ENCODE peak calls at places on chromosomes 7 and 10, in five cellular contexts. F is choroid plexus epithelial cell, T is EL, A is cardiac muscle cell, X is AG04450. R is an unnamed sample.

GRCh38 chr7:5557920-5558401 is 134.3 kb upstream of the TNRC18 start:
- DNase-seq in F (no peak), T (peak; percentile 53), A (peak; percentile 33), X (no peak), R (peak; percentile 47)

GRCh38 chr7:94297397-94297838 is 97.3 kb upstream of the COL1A2 start:
- DNase-seq in F (peak; percentile 95), T (peak; percentile 96), A (peak; percentile 96), X (peak; percentile 94), R (no peak)

GRCh38 chr10:76089626-76090185 is 658.3 kb downstream of the LRMDA start:
- DNase-seq in F (no peak), T (no peak), A (no peak), X (no peak), R (no peak)

GRCh38 chr7:132643302-132643701 is 67.0 kb upstream of the PLXNA4 start:
- DNase-seq in F (no peak), T (no peak), A (peak; percentile 15), X (no peak), R (no peak)

GRCh38 chr7:141664450-141664849 is 37.5 kb downstream of the DENND11 start:
- DNase-seq in F (no peak), T (no peak), A (no peak), X (no peak), R (peak; percentile 42)

GRCh38 chr10:110269641-110270318 is 34.9 kb downstream of the SMNDC1 start:
- DNase-seq in F (peak; percentile 66), T (peak; percentile 3), A (peak; percentile 60), X (no peak), R (peak; percentile 57)

GRCh38 chr7:120996333-120996982 is 7.9 kb downstream of the CPED1 start:
- DNase-seq in F (peak; percentile 95), T (peak; percentile 90), A (peak; percentile 94), X (peak; percentile 81), R (peak; percentile 85)

GRCh38 chr7:149310113-149310836 is 48.3 kb downstream of the ZNF783 start:
- DNase-seq in F (peak; percentile 91), T (peak; percentile 80), A (peak; percentile 82), X (peak; percentile 50), R (no peak)

GRCh38 chr10:132442636-132443035 is 45.6 kb downstream of the PWWP2B start:
- DNase-seq in F (no peak), T (no peak), A (no peak), X (no peak), R (no peak)

GRCh38 chr7:102991077-102991539 is 78.3 kb downstream of the LRRC17 start:
- DNase-seq in F (no peak), T (no peak), A (no peak), X (no peak), R (no peak)

GRCh38 chr7:4115442-4115841 is 566.7 kb upstream of the FOXK1 start:
- DNase-seq in F (no peak), T (no peak), A (no peak), X (no peak), R (no peak)

GRCh38 chr7:25643770-25644394 is 415.6 kb upstream of the NPVF start:
- DNase-seq in F (no peak), T (no peak), A (no peak), X (no peak), R (no peak)

GRCh38 chr7:75789501-75789900 is 17.5 kb upstream of the CCL26 start:
- DNase-seq in F (no peak), T (no peak), A (no peak), X (no peak), R (no peak)

GRCh38 chr7:79502151-79502550 is 48.7 kb upstream of the MAGI2 start:
- DNase-seq in F (no peak), T (no peak), A (no peak), X (no peak), R (no peak)

GRCh38 chr10:74825371-74826141 is 844 bp upstream of the KAT6B start:
- DNase-seq in F (no peak), T (no peak), A (no peak), X (no peak), R (peak; percentile 56)